ENCODE peak calls at places on chromosomes 2 and 18, in seven cellular contexts. A, Z, F, I, O, B and U are unnamed samples.

GRCh38 chr2:146079216-146079615 is 1559.3 kb upstream of the ZEB2 start:
- DNase-seq in A (peak; percentile 7), Z (no peak), F (no peak), I (no peak), O (no peak), B (no peak), U (no peak)

GRCh38 chr2:172988728-172989127 is 86.9 kb upstream of the MAP3K20 start:
- DNase-seq in A (no peak), Z (no peak), F (no peak), I (no peak), O (no peak), B (no peak), U (no peak)

GRCh38 chr2:102018823-102019445 is 27.2 kb downstream of the IL1R2 start:
- DNase-seq in A (no peak), Z (no peak), F (no peak), I (peak; percentile 79), O (no peak), B (no peak), U (no peak)

GRCh38 chr2:95031076-95031725 is 5.7 kb downstream of the MAL start:
- DNase-seq in A (peak; percentile 38), Z (peak; percentile 36), F (peak; percentile 80), I (no peak), O (no peak), B (no peak), U (no peak)

GRCh38 chr18:12686100-12686499 is 16.4 kb downstream of the CEP76 start:
- DNase-seq in A (peak; percentile 57), Z (no peak), F (peak; percentile 56), I (peak; percentile 39), O (no peak), B (no peak), U (no peak)

GRCh38 chr2:94861308-94862152 is 9.7 kb upstream of the TEKT4 start:
- DNase-seq in A (no peak), Z (peak; percentile 47), F (peak; percentile 71), I (no peak), O (peak; percentile 58), B (peak; percentile 60), U (no peak)

GRCh38 chr2:232481322-232482140 is 6.1 kb downstream of the ECEL1 start:
- DNase-seq in A (no peak), Z (no peak), F (peak; percentile 77), I (no peak), O (peak; percentile 44), B (peak; percentile 55), U (no peak)

GRCh38 chr2:128277961-128278681 is 40.5 kb downstream of the HS6ST1 start:
- DNase-seq in A (no peak), Z (no peak), F (peak; percentile 74), I (no peak), O (peak; percentile 62), B (peak; percentile 50), U (peak; percentile 53)

GRCh38 chr2:66684289-66684688 is 249.4 kb downstream of the MEIS1 start:
- DNase-seq in A (peak; percentile 68), Z (no peak), F (no peak), I (no peak), O (no peak), B (no peak), U (no peak)

GRCh38 chr2:215280326-215280725 is 31.5 kb upstream of the ATIC start:
- DNase-seq in A (no peak), Z (peak; percentile 55), F (no peak), I (peak; percentile 29), O (no peak), B (no peak), U (no peak)

GRCh38 chr2:144421606-144422510 is 98.1 kb downstream of the ZEB2 start:
- DNase-seq in A (no peak), Z (no peak), F (peak; percentile 22), I (no peak), O (no peak), B (no peak), U (no peak)

GRCh38 chr18:67875936-67876335 is 359.4 kb upstream of the DSEL start:
- DNase-seq in A (peak; percentile 77), Z (no peak), F (no peak), I (no peak), O (no peak), B (no peak), U (no peak)

GRCh38 chr2:48230834-48231233 is 299.1 kb upstream of the STON1 start:
- DNase-seq in A (no peak), Z (no peak), F (no peak), I (no peak), O (no peak), B (no peak), U (no peak)

GRCh38 chr2:45291283-45291682 is 282.0 kb upstream of the SIX2 start:
- DNase-seq in A (no peak), Z (no peak), F (peak; percentile 74), I (no peak), O (no peak), B (no peak), U (no peak)

GRCh38 chr2:45293182-45293581 is 283.9 kb upstream of the SIX2 start:
- DNase-seq in A (no peak), Z (no peak), F (no peak), I (peak; percentile 66), O (no peak), B (no peak), U (no peak)

GRCh38 chr2:45289018-45289417 is 279.8 kb upstream of the SIX2 start:
- DNase-seq in A (no peak), Z (no peak), F (no peak), I (no peak), O (no peak), B (no peak), U (no peak)

GRCh38 chr2:45288532-45288931 is 279.3 kb upstream of the SIX2 start:
- DNase-seq in A (peak; percentile 56), Z (no peak), F (no peak), I (peak; percentile 12), O (no peak), B (no peak), U (no peak)

GRCh38 chr2:45289997-45290673 is 280.9 kb upstream of the SIX2 start:
- DNase-seq in A (no peak), Z (no peak), F (no peak), I (peak; percentile 22), O (no peak), B (no peak), U (no peak)
- H3K27ac ChIP-seq in A (no peak overlapping the region), Z (no peak overlapping the region), F (no peak overlapping the region), I (no peak overlapping the region), O (no peak overlapping the region), B (no peak overlapping the region), U (no peak overlapping the region)

GRCh38 chr2:203855274-203855673 is 12.3 kb upstream of the CTLA4 start:
- DNase-seq in A (no peak), Z (no peak), F (peak; percentile 10), I (no peak), O (no peak), B (no peak), U (no peak)

GRCh38 chr2:203857656-203858055 is 9.9 kb upstream of the CTLA4 start:
- DNase-seq in A (no peak), Z (no peak), F (no peak), I (no peak), O (no peak), B (no peak), U (no peak)

GRCh38 chr2:203859030-203859854 is 8.3 kb upstream of the CTLA4 start:
- DNase-seq in A (no peak), Z (no peak), F (no peak), I (no peak), O (no peak), B (no peak), U (no peak)

GRCh38 chr2:203861197-203861596 is 6.4 kb upstream of the CTLA4 start:
- DNase-seq in A (no peak), Z (no peak), F (no peak), I (no peak), O (no peak), B (no peak), U (no peak)

DNA sequence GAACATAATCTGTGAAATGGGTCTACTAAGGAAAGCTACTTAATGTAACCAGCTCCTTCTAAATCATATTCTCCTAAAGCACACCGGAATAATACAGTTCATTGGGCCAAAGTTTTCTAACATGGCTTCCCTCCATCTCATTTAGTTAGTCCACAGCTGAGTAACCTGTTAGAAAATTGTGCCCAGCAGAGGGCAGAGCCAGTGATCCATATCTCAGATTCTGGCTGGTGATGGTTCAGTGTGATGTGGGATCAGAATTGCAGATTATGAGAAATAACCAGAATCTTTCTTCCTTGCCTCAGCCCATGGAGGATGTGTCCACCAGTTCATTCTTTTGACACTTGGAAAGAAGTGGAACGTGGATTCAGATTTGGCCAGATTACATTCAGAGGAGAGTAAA is 9.4 kb upstream of the CTLA4 start:
- DNase-seq in A (no peak), Z (no peak), F (no peak), I (no peak), O (no peak), B (no peak), U (no peak)
- H3K4me3 ChIP-seq in A (no peak overlapping the region), Z (no peak overlapping the region), F (no peak overlapping the region), I (no peak overlapping the region), O (no peak overlapping the region), B (no peak overlapping the region), U (no peak overlapping the region)

GRCh38 chr2:25851740-25852503 is 26.4 kb downstream of the ASXL2 start:
- DNase-seq in A (peak; percentile 87), Z (no peak), F (peak; percentile 74), I (peak; percentile 92), O (no peak), B (no peak), U (no peak)

GRCh38 chr2:25854613-25855012 is 23.7 kb downstream of the ASXL2 start:
- DNase-seq in A (no peak), Z (no peak), F (no peak), I (no peak), O (no peak), B (no peak), U (no peak)

GRCh38 chr2:25853038-25853638 is 25.1 kb downstream of the ASXL2 start:
- DNase-seq in A (no peak), Z (no peak), F (no peak), I (no peak), O (no peak), B (no peak), U (no peak)

GRCh38 chr2:25855065-25855464 is 23.2 kb downstream of the ASXL2 start:
- DNase-seq in A (no peak), Z (no peak), F (no peak), I (no peak), O (no peak), B (no peak), U (no peak)

DNA sequence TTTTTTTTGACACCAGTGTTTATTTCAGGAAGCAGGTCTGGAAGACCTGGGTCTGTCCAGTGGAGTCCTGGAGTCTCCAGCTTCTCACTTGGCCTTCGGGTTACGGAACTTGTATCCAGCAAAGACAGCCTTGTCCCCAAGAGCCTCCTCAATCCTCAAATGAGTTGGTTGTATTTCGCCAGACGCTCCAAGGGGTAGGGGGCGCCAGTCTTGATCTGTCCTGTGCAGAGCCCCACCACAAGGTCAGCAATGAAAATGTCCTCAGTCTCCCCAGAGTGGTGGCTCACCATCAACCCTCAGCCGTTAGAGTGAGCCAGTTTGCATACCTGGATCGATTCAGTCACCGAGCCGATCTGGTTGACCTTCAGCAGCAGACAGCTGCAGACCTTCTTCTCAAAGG is 21.9 kb downstream of the ASXL2 start:
- DNase-seq in A (no peak), Z (no peak), F (no peak), I (no peak), O (no peak), B (no peak), U (no peak)
- TF ChIP-seq CTCF in A (peak; percentile 33), Z (no peak), F (no peak), I (no peak), O (no peak), B (no peak), U (no peak)

DNA sequence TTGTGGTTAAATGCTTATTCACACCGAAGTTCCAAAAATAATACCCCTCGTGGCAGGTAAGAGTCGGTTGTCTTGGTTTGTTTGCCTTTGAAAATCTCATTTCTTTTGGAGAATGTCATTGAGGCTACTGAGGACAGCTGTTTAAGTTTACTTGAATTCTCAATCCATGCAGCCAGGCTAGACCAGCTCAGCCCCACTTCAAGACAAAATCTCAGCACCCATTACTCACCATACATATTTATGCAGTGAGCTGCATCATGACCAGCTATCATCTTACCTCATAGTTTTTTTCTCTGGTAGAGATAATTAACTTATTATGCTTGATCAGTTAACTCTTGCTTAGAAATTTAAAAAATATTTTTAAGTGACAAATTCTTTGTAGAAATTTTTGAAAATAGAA is 115.9 kb downstream of the HAUS1 start:
- DNase-seq in A (peak; percentile 16), Z (no peak), F (peak; percentile 82), I (peak; percentile 30), O (no peak), B (no peak), U (no peak)
- H3K27ac ChIP-seq in A (no peak overlapping the region), Z (no peak overlapping the region), F (peak overlapping the region; percentile 49), I (no peak overlapping the region), O (no peak overlapping the region), B (no peak overlapping the region), U (no peak overlapping the region)